ENCODE peak calls at places on chromosomes 13 and 19, in ten cellular contexts. One of them, this sample, is unnamed.

GRCh38 chr13:21619633-21620220 is 15.8 kb upstream of the MICU2 start:
- DNase-seq in anterior cingulate cortex: no peak
- DNase-seq in EL: no peak
- DNase-seq in neuronal stem cell: no peak
- DNase-seq in GM23248: no peak
- DNase-seq in SK-N-MC: no peak
- DNase-seq in uterus: no peak
- DNase-seq in activated naive CD4-positive, alpha-beta T cell treated with Interleukin-2 at 50 U/mL for 16 hours: no peak
- DNase-seq in non-pigmented ciliary epithelial cell: no peak
- DNase-seq in T-helper 9 cell: no peak
- DNase-seq in this sample: no peak

GRCh38 chr13:106468948-106469590 is 66.4 kb downstream of the EFNB2 start:
- DNase-seq in anterior cingulate cortex: no peak
- DNase-seq in EL: no peak
- DNase-seq in neuronal stem cell: no peak
- DNase-seq in GM23248: no peak
- DNase-seq in SK-N-MC: no peak
- DNase-seq in uterus: no peak
- DNase-seq in activated naive CD4-positive, alpha-beta T cell treated with Interleukin-2 at 50 U/mL for 16 hours: no peak
- DNase-seq in non-pigmented ciliary epithelial cell: no peak
- DNase-seq in T-helper 9 cell: no peak
- DNase-seq in this sample: no peak

GRCh38 chr19:14375055-14375581 is 6.1 kb upstream of the ADGRE5 start:
- DNase-seq in anterior cingulate cortex: no peak
- DNase-seq in EL: no peak
- DNase-seq in neuronal stem cell: no peak
- DNase-seq in GM23248: no peak
- DNase-seq in SK-N-MC: no peak
- DNase-seq in uterus: no peak
- DNase-seq in activated naive CD4-positive, alpha-beta T cell treated with Interleukin-2 at 50 U/mL for 16 hours: peak
- DNase-seq in non-pigmented ciliary epithelial cell: no peak
- DNase-seq in T-helper 9 cell: peak
- DNase-seq in this sample: peak

GRCh38 chr19:6098574-6098973 is 11.7 kb downstream of the RFX2 start:
- DNase-seq in anterior cingulate cortex: no peak
- DNase-seq in EL: no peak
- DNase-seq in neuronal stem cell: no peak
- DNase-seq in GM23248: peak
- DNase-seq in SK-N-MC: no peak
- DNase-seq in uterus: no peak
- DNase-seq in activated naive CD4-positive, alpha-beta T cell treated with Interleukin-2 at 50 U/mL for 16 hours: no peak
- DNase-seq in non-pigmented ciliary epithelial cell: no peak
- DNase-seq in T-helper 9 cell: no peak
- DNase-seq in this sample: no peak

GRCh38 chr19:16573925-16574324 is 1.7 kb upstream of the SLC35E1 start:
- DNase-seq in anterior cingulate cortex: no peak
- DNase-seq in EL: no peak
- DNase-seq in neuronal stem cell: no peak
- DNase-seq in GM23248: no peak
- DNase-seq in SK-N-MC: no peak
- DNase-seq in uterus: no peak
- DNase-seq in activated naive CD4-positive, alpha-beta T cell treated with Interleukin-2 at 50 U/mL for 16 hours: no peak
- DNase-seq in non-pigmented ciliary epithelial cell: no peak
- DNase-seq in T-helper 9 cell: no peak
- DNase-seq in this sample: no peak

GRCh38 chr13:47146136-47146535 is 249.3 kb upstream of the HTR2A start:
- DNase-seq in anterior cingulate cortex: no peak
- DNase-seq in EL: no peak
- DNase-seq in neuronal stem cell: no peak
- DNase-seq in GM23248: peak
- DNase-seq in SK-N-MC: no peak
- DNase-seq in uterus: no peak
- DNase-seq in activated naive CD4-positive, alpha-beta T cell treated with Interleukin-2 at 50 U/mL for 16 hours: no peak
- DNase-seq in non-pigmented ciliary epithelial cell: peak
- DNase-seq in T-helper 9 cell: no peak
- DNase-seq in this sample: no peak

GRCh38 chr19:46717716-46718143 is 816 bp upstream of the PRKD2 start:
- DNase-seq in anterior cingulate cortex: no peak
- DNase-seq in EL: no peak
- DNase-seq in neuronal stem cell: no peak
- DNase-seq in GM23248: peak
- DNase-seq in SK-N-MC: no peak
- DNase-seq in uterus: no peak
- DNase-seq in activated naive CD4-positive, alpha-beta T cell treated with Interleukin-2 at 50 U/mL for 16 hours: peak
- DNase-seq in non-pigmented ciliary epithelial cell: no peak
- DNase-seq in T-helper 9 cell: no peak
- DNase-seq in this sample: no peak

GRCh38 chr13:27182844-27183497 is 11.4 kb upstream of the USP12 start:
- DNase-seq in anterior cingulate cortex: no peak
- DNase-seq in EL: peak
- DNase-seq in neuronal stem cell: no peak
- DNase-seq in GM23248: peak
- DNase-seq in SK-N-MC: no peak
- DNase-seq in uterus: no peak
- DNase-seq in activated naive CD4-positive, alpha-beta T cell treated with Interleukin-2 at 50 U/mL for 16 hours: no peak
- DNase-seq in non-pigmented ciliary epithelial cell: no peak
- DNase-seq in T-helper 9 cell: no peak
- DNase-seq in this sample: no peak

GRCh38 chr19:8311461-8312260 is 3.5 kb upstream of the CD320 start:
- DNase-seq in anterior cingulate cortex: no peak
- DNase-seq in EL: no peak
- DNase-seq in neuronal stem cell: no peak
- DNase-seq in GM23248: no peak
- DNase-seq in SK-N-MC: no peak
- DNase-seq in uterus: no peak
- DNase-seq in activated naive CD4-positive, alpha-beta T cell treated with Interleukin-2 at 50 U/mL for 16 hours: no peak
- DNase-seq in non-pigmented ciliary epithelial cell: no peak
- DNase-seq in T-helper 9 cell: no peak
- DNase-seq in this sample: peak

GRCh38 chr19:56566904-56567273 is 379 bp upstream of the ZNF470 start:
- DNase-seq in anterior cingulate cortex: peak
- DNase-seq in EL: peak
- DNase-seq in neuronal stem cell: no peak
- DNase-seq in GM23248: peak
- DNase-seq in SK-N-MC: no peak
- DNase-seq in uterus: peak
- DNase-seq in activated naive CD4-positive, alpha-beta T cell treated with Interleukin-2 at 50 U/mL for 16 hours: peak
- DNase-seq in non-pigmented ciliary epithelial cell: peak
- DNase-seq in T-helper 9 cell: peak
- DNase-seq in this sample: peak

GRCh38 chr19:44890366-44891015 is 563 bp upstream of the TOMM40 start:
- DNase-seq in anterior cingulate cortex: peak
- DNase-seq in EL: peak
- DNase-seq in neuronal stem cell: peak
- DNase-seq in GM23248: peak
- DNase-seq in SK-N-MC: peak
- DNase-seq in uterus: peak
- DNase-seq in activated naive CD4-positive, alpha-beta T cell treated with Interleukin-2 at 50 U/mL for 16 hours: peak
- DNase-seq in non-pigmented ciliary epithelial cell: peak
- DNase-seq in T-helper 9 cell: no peak
- DNase-seq in this sample: peak

GRCh38 chr19:40807147-40808020 is 8.4 kb downstream of the EGLN2 start:
- DNase-seq in anterior cingulate cortex: no peak
- DNase-seq in EL: no peak
- DNase-seq in neuronal stem cell: no peak
- DNase-seq in GM23248: peak
- DNase-seq in SK-N-MC: no peak
- DNase-seq in uterus: no peak
- DNase-seq in activated naive CD4-positive, alpha-beta T cell treated with Interleukin-2 at 50 U/mL for 16 hours: no peak
- DNase-seq in non-pigmented ciliary epithelial cell: no peak
- DNase-seq in T-helper 9 cell: no peak
- DNase-seq in this sample: no peak

GRCh38 chr13:40897058-40897457 is 107.6 kb downstream of the SLC25A15 start:
- DNase-seq in anterior cingulate cortex: no peak
- DNase-seq in EL: no peak
- DNase-seq in neuronal stem cell: no peak
- DNase-seq in GM23248: no peak
- DNase-seq in SK-N-MC: no peak
- DNase-seq in uterus: no peak
- DNase-seq in activated naive CD4-positive, alpha-beta T cell treated with Interleukin-2 at 50 U/mL for 16 hours: no peak
- DNase-seq in non-pigmented ciliary epithelial cell: no peak
- DNase-seq in T-helper 9 cell: no peak
- DNase-seq in this sample: no peak

GRCh38 chr13:53242015-53242414 is 213.4 kb downstream of the OLFM4 start:
- DNase-seq in anterior cingulate cortex: no peak
- DNase-seq in EL: no peak
- DNase-seq in neuronal stem cell: no peak
- DNase-seq in GM23248: no peak
- DNase-seq in SK-N-MC: no peak
- DNase-seq in uterus: no peak
- DNase-seq in activated naive CD4-positive, alpha-beta T cell treated with Interleukin-2 at 50 U/mL for 16 hours: no peak
- DNase-seq in non-pigmented ciliary epithelial cell: no peak
- DNase-seq in T-helper 9 cell: no peak
- DNase-seq in this sample: no peak

GRCh38 chr19:8826371-8826770 is 5.7 kb downstream of the ZNF558 start:
- DNase-seq in anterior cingulate cortex: no peak
- DNase-seq in EL: no peak
- DNase-seq in neuronal stem cell: no peak
- DNase-seq in GM23248: no peak
- DNase-seq in SK-N-MC: no peak
- DNase-seq in uterus: no peak
- DNase-seq in activated naive CD4-positive, alpha-beta T cell treated with Interleukin-2 at 50 U/mL for 16 hours: no peak
- DNase-seq in non-pigmented ciliary epithelial cell: no peak
- DNase-seq in T-helper 9 cell: no peak
- DNase-seq in this sample: no peak

GRCh38 chr19:5142725-5143097 is 173.8 kb downstream of the KDM4B start:
- DNase-seq in anterior cingulate cortex: no peak
- DNase-seq in EL: no peak
- DNase-seq in neuronal stem cell: no peak
- DNase-seq in GM23248: no peak
- DNase-seq in SK-N-MC: no peak
- DNase-seq in uterus: no peak
- DNase-seq in activated naive CD4-positive, alpha-beta T cell treated with Interleukin-2 at 50 U/mL for 16 hours: no peak
- DNase-seq in non-pigmented ciliary epithelial cell: no peak
- DNase-seq in T-helper 9 cell: no peak
- DNase-seq in this sample: no peak

GRCh38 chr13:74052402-74052928 is 81.7 kb downstream of the KLF12 start:
- DNase-seq in anterior cingulate cortex: no peak
- DNase-seq in EL: no peak
- DNase-seq in neuronal stem cell: no peak
- DNase-seq in GM23248: no peak
- DNase-seq in SK-N-MC: no peak
- DNase-seq in uterus: no peak
- DNase-seq in activated naive CD4-positive, alpha-beta T cell treated with Interleukin-2 at 50 U/mL for 16 hours: peak
- DNase-seq in non-pigmented ciliary epithelial cell: no peak
- DNase-seq in T-helper 9 cell: no peak
- DNase-seq in this sample: no peak

GRCh38 chr19:13143135-13143534 is 7.0 kb downstream of the STX10 start:
- DNase-seq in anterior cingulate cortex: no peak
- DNase-seq in EL: peak
- DNase-seq in neuronal stem cell: no peak
- DNase-seq in GM23248: peak
- DNase-seq in SK-N-MC: no peak
- DNase-seq in uterus: no peak
- DNase-seq in activated naive CD4-positive, alpha-beta T cell treated with Interleukin-2 at 50 U/mL for 16 hours: no peak
- DNase-seq in non-pigmented ciliary epithelial cell: no peak
- DNase-seq in T-helper 9 cell: no peak
- DNase-seq in this sample: no peak

GRCh38 chr19:36850646-36851442 is at the start of gene ZNF345:
- DNase-seq in anterior cingulate cortex: peak
- DNase-seq in EL: peak
- DNase-seq in neuronal stem cell: peak
- DNase-seq in GM23248: peak
- DNase-seq in SK-N-MC: peak
- DNase-seq in uterus: peak
- DNase-seq in activated naive CD4-positive, alpha-beta T cell treated with Interleukin-2 at 50 U/mL for 16 hours: peak
- DNase-seq in non-pigmented ciliary epithelial cell: peak
- DNase-seq in T-helper 9 cell: peak
- DNase-seq in this sample: peak

GRCh38 chr19:2268861-2269243 is 12.6 kb upstream of the JSRP1 start:
- DNase-seq in anterior cingulate cortex: no peak
- DNase-seq in EL: no peak
- DNase-seq in neuronal stem cell: no peak
- DNase-seq in GM23248: no peak
- DNase-seq in SK-N-MC: no peak
- DNase-seq in uterus: no peak
- DNase-seq in activated naive CD4-positive, alpha-beta T cell treated with Interleukin-2 at 50 U/mL for 16 hours: no peak
- DNase-seq in non-pigmented ciliary epithelial cell: no peak
- DNase-seq in T-helper 9 cell: no peak
- DNase-seq in this sample: no peak

GRCh38 chr13:112775791-112776279 is 86.0 kb downstream of the ATP11A start:
- DNase-seq in anterior cingulate cortex: no peak
- DNase-seq in EL: no peak
- DNase-seq in neuronal stem cell: no peak
- DNase-seq in GM23248: no peak
- DNase-seq in SK-N-MC: no peak
- DNase-seq in uterus: no peak
- DNase-seq in activated naive CD4-positive, alpha-beta T cell treated with Interleukin-2 at 50 U/mL for 16 hours: no peak
- DNase-seq in non-pigmented ciliary epithelial cell: no peak
- DNase-seq in T-helper 9 cell: no peak
- DNase-seq in this sample: no peak

This sample was measured in mucosa of descending colon.